ENCODE peak calls at places on chromosome 13, in four cellular contexts. J is GM19239, M is epithelial cell of prostate, R is posterior vena cava. L is an unnamed sample.

GRCh38 chr13:83692800-83693199 is 189.5 kb downstream of the SLITRK1 start:
- DNase-seq in M (no peak), R (no peak), J (no peak), L (no peak)

GRCh38 chr13:100560498-100561215 is 27.9 kb downstream of the GGACT start:
- DNase-seq in M (no peak), J (no peak), R (no peak), L (no peak)

GRCh38 chr13:97359181-97360057 is 74.5 kb upstream of the RAP2A start:
- DNase-seq in M (peak; percentile 3), R (no peak), J (peak; percentile 30), L (peak; percentile 61)

GRCh38 chr13:73870036-73870741 is 264.0 kb downstream of the KLF12 start:
- DNase-seq in J (no peak), M (peak; percentile 8), R (no peak), L (no peak)

GRCh38 chr13:113486698-113487097 is 3.8 kb downstream of the DCUN1D2 start:
- DNase-seq in J (no peak), M (no peak), R (no peak), L (no peak)

GRCh38 chr13:75251188-75251587 is 230.8 kb downstream of the TBC1D4 start:
- DNase-seq in M (no peak), R (no peak), J (no peak), L (no peak)

GRCh38 chr13:30408319-30409101 is 13.8 kb upstream of the UBE2L5 start:
- DNase-seq in J (peak; percentile 86), R (peak; percentile 98), M (no peak), L (peak; percentile 98)

GRCh38 chr13:113743366-113744195 is 15.4 kb upstream of the TMEM255B start:
- DNase-seq in J (no peak), M (no peak), R (peak; percentile 64), L (no peak)

GRCh38 chr13:45820106-45820838 is 31.3 kb downstream of the SIAH3 start:
- DNase-seq in J (no peak), R (no peak), M (no peak), L (no peak)

GRCh38 chr13:69565334-69565733 is 542.3 kb upstream of the ATXN8OS start:
- DNase-seq in J (no peak), R (no peak), M (peak; percentile 22), L (peak; percentile 64)

GRCh38 chr13:24168980-24169379 is 8.5 kb downstream of the SPATA13 start:
- DNase-seq in R (no peak), J (no peak), M (no peak), L (no peak)

GRCh38 chr13:43414111-43414510 is 372.7 kb downstream of the ENOX1 start:
- DNase-seq in J (no peak), M (no peak), R (no peak), L (no peak)

GRCh38 chr13:38943231-38943630 is 47.4 kb downstream of the STOML3 start:
- DNase-seq in J (no peak), M (no peak), R (no peak), L (no peak)

GRCh38 chr13:98290261-98290660 is 113.2 kb upstream of the RNF113B start:
- DNase-seq in M (no peak), J (no peak), R (no peak), L (no peak)

GRCh38 chr13:36493046-36493445 is 60.8 kb downstream of the CCNA1 start:
- DNase-seq in J (no peak), R (no peak), M (no peak), L (no peak)

GRCh38 chr13:48976677-48977625 is 1.2 kb downstream of the FNDC3A start:
- DNase-seq in R (no peak), J (no peak), M (no peak), L (no peak)

GRCh38 chr13:100210966-100211710 is 122.2 kb downstream of the PCCA start:
- DNase-seq in J (no peak), M (no peak), R (no peak), L (no peak)

GRCh38 chr13:22114630-22115311 is 443.9 kb downstream of the FGF9 start:
- DNase-seq in M (no peak), J (peak; percentile 65), R (no peak), L (no peak)

GRCh38 chr13:80244574-80244973 is 96.4 kb downstream of the SPRY2 start:
- DNase-seq in R (no peak), M (no peak), J (no peak), L (no peak)

GRCh38 chr13:87884874-87885273 is 213.7 kb downstream of the SLITRK5 start:
- DNase-seq in J (no peak), M (no peak), R (no peak), L (peak; percentile 39)

GRCh38 chr13:29702912-29703351 is 107.4 kb upstream of the SLC7A1 start:
- DNase-seq in M (peak; percentile 40), R (peak; percentile 86), J (no peak), L (peak; percentile 69)

GRCh38 chr13:43963726-43964125 is 84.0 kb downstream of the LACC1 start:
- DNase-seq in J (no peak), R (no peak), M (no peak), L (peak; percentile 40)

GRCh38 chr13:25468330-25469178 is 96.8 kb downstream of the ATP8A2 start:
- DNase-seq in M (no peak), R (no peak), J (peak; percentile 41), L (peak; percentile 82)

GRCh38 chr13:51895906-51896888 is 34.4 kb downstream of the CCDC70 start:
- DNase-seq in M (no peak), R (no peak), J (peak; percentile 40), L (peak; percentile 68)

GRCh38 chr13:99179460-99179859 is 21.2 kb upstream of the UBAC2 start:
- DNase-seq in J (no peak), M (no peak), R (no peak), L (no peak)

GRCh38 chr13:113813070-113813748 is 50.7 kb downstream of the GAS6 start:
- DNase-seq in M (no peak), J (no peak), R (no peak), L (no peak)

GRCh38 chr13:39253774-39254173 is 215.5 kb downstream of the NHLRC3 start:
- DNase-seq in J (no peak), R (no peak), M (no peak), L (no peak)

GRCh38 chr13:113404723-113405471 is 41.0 kb upstream of the GRTP1 start:
- DNase-seq in J (no peak), M (no peak), R (peak; percentile 78), L (peak; percentile 28)